ENCODE peak calls at places on chromosome 4, in five cellular contexts. U is lower lobe of right lung, Y is WTC11, H is substantia nigra, Q is posterior vena cava. M is an unnamed sample.

GRCh38 chr4:125388653-125389052 is 73.9 kb downstream of the FAT4 start:
- DNase-seq in Y (no peak), Q (no peak), H (no peak), U (no peak), M (no peak)

GRCh38 chr4:40337081-40337480 is 1.9 kb downstream of the CHRNA9 start:
- DNase-seq in U (no peak), Y (no peak), H (no peak), Q (no peak), M (no peak)

GRCh38 chr4:145808848-145809512 is 129.0 kb downstream of the C4orf51 start:
- DNase-seq in Y (no peak), Q (no peak), U (no peak), H (no peak), M (no peak)

GRCh38 chr4:111066447-111066846 is 443.6 kb upstream of the PITX2 start:
- DNase-seq in U (no peak), H (no peak), Y (no peak), Q (no peak), M (no peak)

GRCh38 chr4:93983133-93983532 is 154.6 kb downstream of the ATOH1 start:
- DNase-seq in Q (no peak), H (no peak), U (no peak), Y (no peak), M (no peak)

GRCh38 chr4:94304365-94304971 is 38.2 kb downstream of the HPGDS start:
- DNase-seq in H (no peak), Y (no peak), U (no peak), Q (no peak), M (no peak)

GRCh38 chr4:17726911-17727310 is 54.5 kb downstream of the FAM184B start:
- DNase-seq in H (no peak), U (no peak), Q (no peak), Y (no peak), M (no peak)

GRCh38 chr4:113692809-113693411 is 68.6 kb downstream of the CAMK2D start:
- DNase-seq in Q (no peak), H (no peak), Y (no peak), U (no peak), M (no peak)

GRCh38 chr4:129092636-129093172 is 635 bp downstream of the SCLT1 start:
- DNase-seq in U (no peak), Q (no peak), H (no peak), Y (no peak), M (no peak)

GRCh38 chr4:168212656-168213055 is 105.9 kb downstream of the DDX60 start:
- DNase-seq in Y (no peak), H (no peak), Q (no peak), U (no peak), M (no peak)

GRCh38 chr4:74097161-74097560 is 1.8 kb downstream of the CXCL2 start:
- DNase-seq in H (no peak), Q (no peak), U (no peak), Y (no peak), M (no peak)

GRCh38 chr4:16284050-16284449 is 57.8 kb upstream of the TAPT1 start:
- DNase-seq in Q (no peak), H (no peak), U (no peak), Y (no peak), M (no peak)

GRCh38 chr4:88251914-88252313 is 32.4 kb downstream of the PPM1K start:
- DNase-seq in U (no peak), Y (no peak), Q (no peak), H (no peak), M (no peak)

GRCh38 chr4:100430441-100430840 is 87.4 kb downstream of the EMCN start:
- DNase-seq in Q (no peak), U (no peak), H (no peak), Y (no peak), M (no peak)

GRCh38 chr4:124459196-124459921 is 253.2 kb downstream of the ANKRD50 start:
- DNase-seq in H (no peak), Y (no peak), Q (no peak), U (no peak), M (no peak)

GRCh38 chr4:94208918-94209317 is 1.3 kb downstream of the SMARCAD1 start:
- DNase-seq in H (no peak), U (no peak), Q (no peak), Y (no peak), M (no peak)

GRCh38 chr4:48439988-48440387 is 43.2 kb upstream of the SLC10A4 start:
- DNase-seq in H (peak; percentile 46), U (no peak), Y (no peak), Q (no peak), M (no peak)